ENCODE peak calls at places on chromosomes 12 and 14, in eight cellular contexts. M is WTC11, Q is HepG2, S is IMR-90, J is GM12878, N is A549, O is H1, T is SK-N-SH. Z is an unnamed sample.

GRCh38 chr14:26008290-26008689 is 589.5 kb downstream of the NOVA1 start:
- DNase-seq in O (peak), T (peak), M (peak), S (no peak), J (no peak), N (no peak), Q (no peak), Z (no peak)

GRCh38 chr12:57175428-57176138 is 28.2 kb upstream of the LRP1-AS start:
- DNase-seq in N (peak), T (peak), S (peak), M (peak), Q (peak), O (peak), J (no peak), Z (peak)

GRCh38 chr14:76698191-76698590 is 63.1 kb upstream of the VASH1 start:
- DNase-seq in M (no peak), Q (no peak), T (no peak), S (no peak), J (no peak), N (no peak), O (no peak), Z (no peak)

GRCh38 chr12:42162940-42163339 is 18.3 kb upstream of the GXYLT1 start:
- DNase-seq in N (no peak), S (no peak), O (no peak), T (no peak), M (no peak), Q (no peak), J (no peak), Z (no peak)

GRCh38 chr14:28754209-28754985 is 12.2 kb upstream of the FOXG1 start:
- DNase-seq in M (peak), J (peak), N (peak), T (peak), S (peak), Q (peak), O (no peak), Z (peak)

GRCh38 chr14:68124885-68125731 is 305.5 kb downstream of the RAD51B start:
- DNase-seq in N (peak), Q (peak), T (no peak), J (no peak), M (no peak), S (peak), O (no peak), Z (no peak)

GRCh38 chr14:91254456-91254855 is 10.0 kb upstream of the GPR68 start:
- DNase-seq in J (no peak), O (no peak), M (no peak), S (no peak), Q (no peak), N (no peak), T (no peak), Z (no peak)

GRCh38 chr12:15322164-15323054 is at the start of gene PTPRO:
- DNase-seq in J (no peak), N (no peak), M (peak), T (peak), Q (no peak), O (peak), S (no peak), Z (no peak)

GRCh38 chr12:114670257-114670955 is 13.6 kb downstream of the TBX3 start:
- DNase-seq in M (no peak), Q (no peak), O (no peak), S (no peak), N (no peak), J (no peak), T (no peak), Z (no peak)

GRCh38 chr12:60278209-60278608 is 682.4 kb downstream of the SLC16A7 start:
- DNase-seq in T (no peak), J (no peak), S (no peak), M (no peak), Q (no peak), O (no peak), N (no peak), Z (no peak)

GRCh38 chr12:60281522-60281921 is 685.7 kb downstream of the SLC16A7 start:
- DNase-seq in O (no peak), J (no peak), T (no peak), M (no peak), Q (no peak), N (no peak), S (no peak), Z (no peak)

DNA sequence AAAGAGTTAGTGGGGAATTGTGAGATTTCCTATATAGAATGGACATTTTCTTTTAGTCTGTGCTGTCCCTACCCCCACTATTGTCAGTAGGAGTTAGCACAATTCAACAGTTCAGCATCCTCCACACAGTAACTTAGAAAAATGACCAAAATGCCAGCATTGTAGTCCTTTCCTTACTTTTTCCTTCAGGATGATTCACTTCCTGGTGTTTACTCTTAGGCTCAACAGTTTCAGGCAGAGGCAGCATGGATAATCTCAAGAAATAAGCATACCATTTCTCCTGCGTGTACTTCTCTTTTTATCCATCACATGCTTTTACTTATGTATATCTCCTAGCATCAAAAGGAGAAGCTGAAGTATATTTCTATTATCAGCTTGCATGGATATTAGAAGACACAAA is 683.4 kb downstream of the SLC16A7 start:
- DNase-seq in S (peak), J (no peak), T (no peak), Q (no peak), O (no peak), N (no peak), M (no peak), Z (no peak)
- TF ChIP-seq USF2 in S (no peak), J (no peak), T (no peak), Q (no peak), O (no peak), N (no peak), M (no peak), Z (no peak)

GRCh38 chr12:88562846-88563582 is 17.3 kb downstream of the KITLG start:
- DNase-seq in O (no peak), S (peak), N (no peak), J (no peak), Q (no peak), T (no peak), M (no peak), Z (no peak)
- TF ChIP-seq USF2 in O (no peak), S (no peak), N (no peak), J (no peak), Q (no peak), T (no peak), M (no peak), Z (no peak)

GRCh38 chr12:4187916-4188315 is 85.6 kb upstream of the CCND2 start:
- DNase-seq in N (no peak), O (no peak), M (no peak), S (no peak), J (no peak), Q (no peak), T (no peak), Z (no peak)

GRCh38 chr12:4191642-4192041 is 81.9 kb upstream of the CCND2 start:
- DNase-seq in S (no peak), O (no peak), M (no peak), Q (no peak), J (no peak), T (no peak), N (no peak), Z (no peak)

GRCh38 chr12:4189721-4190120 is 83.8 kb upstream of the CCND2 start:
- DNase-seq in S (no peak), J (no peak), N (no peak), Q (no peak), M (no peak), O (no peak), T (no peak), Z (no peak)

GRCh38 chr12:4191149-4191548 is 82.4 kb upstream of the CCND2 start:
- DNase-seq in M (no peak), J (no peak), N (no peak), S (no peak), T (no peak), Q (no peak), O (no peak), Z (no peak)

GRCh38 chr12:4190376-4191063 is 83.0 kb upstream of the CCND2 start:
- DNase-seq in O (no peak), J (no peak), Q (no peak), M (no peak), N (no peak), S (no peak), T (no peak), Z (no peak)
- TF ChIP-seq USF2 in O (no peak), J (no peak), Q (no peak), M (no peak), N (no peak), S (no peak), T (no peak), Z (no peak)

DNA sequence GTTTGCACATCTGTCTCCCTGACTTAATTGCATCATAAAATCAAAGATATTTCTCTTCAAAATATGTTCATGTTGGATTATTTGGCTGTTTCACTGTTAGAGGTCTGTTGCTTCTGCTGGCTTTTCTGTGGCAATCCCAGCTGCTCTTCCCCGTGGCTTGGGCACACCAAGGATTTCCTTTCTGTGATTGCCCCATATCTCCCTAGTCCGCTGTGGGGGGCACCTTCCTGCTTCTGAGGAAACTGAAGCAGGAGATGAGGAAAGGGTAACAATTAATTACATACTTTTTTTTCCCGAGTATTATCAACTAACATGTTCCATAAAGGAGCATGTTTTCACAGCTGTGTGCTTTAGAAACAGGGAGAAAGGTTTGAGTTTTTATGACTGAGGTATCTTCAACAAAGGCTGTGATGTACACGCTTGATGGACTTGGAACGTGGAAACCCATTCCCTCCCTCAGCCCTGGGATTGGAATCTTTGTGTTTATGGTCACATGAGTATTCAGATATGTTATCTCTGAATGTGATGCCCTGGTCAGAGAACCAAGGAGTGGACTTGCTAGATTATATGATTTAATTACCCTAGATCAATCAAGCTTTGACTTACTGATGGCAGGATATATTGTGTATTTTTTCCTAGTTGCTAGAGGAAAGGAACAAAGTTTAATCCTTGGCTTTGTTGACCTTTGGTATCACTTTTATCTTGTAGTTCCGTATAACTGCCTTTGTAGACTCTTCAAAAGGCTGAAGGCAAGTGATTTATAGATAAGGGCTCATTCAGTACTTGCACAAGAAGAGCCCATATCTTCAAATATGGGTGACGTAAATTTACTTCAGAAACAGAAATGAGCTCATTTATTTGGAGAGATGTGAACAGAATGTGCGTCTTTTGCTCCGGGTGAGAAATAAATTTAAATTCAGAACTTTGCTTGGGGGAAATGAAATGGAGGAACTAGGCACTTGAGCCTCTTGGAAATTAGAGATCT is 46.7 kb downstream of the BORCS5 start:
- DNase-seq in J (no peak), M (no peak), S (no peak), N (peak), O (no peak), T (no peak), Q (peak), Z (no peak)
- TF ChIP-seq USF2 in J (no peak), M (no peak), S (no peak), N (peak), O (no peak), T (no peak), Q (no peak), Z (no peak)

DNA sequence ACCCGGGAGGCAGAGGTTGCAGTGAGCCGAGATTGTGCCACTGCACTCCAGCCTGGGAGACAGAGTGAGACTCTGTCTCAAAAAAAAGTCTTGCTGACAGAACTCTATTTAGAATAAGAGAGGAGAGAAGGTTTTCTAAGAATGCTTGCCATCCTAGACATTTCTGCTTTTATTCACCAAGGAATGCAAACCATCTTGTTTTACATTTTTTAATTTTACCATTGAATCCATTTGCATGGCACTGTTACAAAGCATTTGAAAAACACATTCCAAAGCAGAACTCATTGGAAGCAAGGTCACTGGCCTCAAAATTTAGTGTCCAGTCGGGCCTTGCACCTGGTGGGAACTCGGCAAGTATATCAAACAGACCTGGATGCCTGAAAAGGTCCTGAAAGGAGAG is 44.2 kb upstream of the RASSF3 start:
- DNase-seq in O (no peak), S (peak), Q (no peak), N (no peak), J (no peak), M (no peak), T (no peak), Z (no peak)
- TF ChIP-seq USF2 in O (no peak), S (no peak), Q (no peak), N (no peak), J (no peak), M (no peak), T (no peak), Z (no peak)

GRCh38 chr14:69333791-69334337 is 64.2 kb downstream of the ERH start:
- DNase-seq in O (no peak), N (no peak), S (no peak), M (no peak), J (no peak), Q (no peak), T (no peak), Z (no peak)
- TF ChIP-seq USF2 in O (no peak), N (no peak), S (no peak), M (no peak), J (no peak), Q (no peak), T (no peak), Z (no peak)

GRCh38 chr14:21437063-21437901 is 18.6 kb downstream of the CHD8 start:
- DNase-seq in O (peak), T (peak), N (peak), S (peak), Q (peak), M (peak), J (peak), Z (peak)

GRCh38 chr14:21436567-21437062 is 19.3 kb downstream of the CHD8 start:
- DNase-seq in M (no peak), O (no peak), T (no peak), J (no peak), S (no peak), Q (no peak), N (no peak), Z (no peak)

GRCh38 chr14:21440857-21441256 is 15.1 kb downstream of the CHD8 start:
- DNase-seq in Q (peak), S (no peak), N (no peak), T (peak), M (no peak), J (no peak), O (no peak), Z (peak)
- TF ChIP-seq USF2 in Q (no peak), S (no peak), N (no peak), T (no peak), M (no peak), J (no peak), O (no peak), Z (no peak)

DNA sequence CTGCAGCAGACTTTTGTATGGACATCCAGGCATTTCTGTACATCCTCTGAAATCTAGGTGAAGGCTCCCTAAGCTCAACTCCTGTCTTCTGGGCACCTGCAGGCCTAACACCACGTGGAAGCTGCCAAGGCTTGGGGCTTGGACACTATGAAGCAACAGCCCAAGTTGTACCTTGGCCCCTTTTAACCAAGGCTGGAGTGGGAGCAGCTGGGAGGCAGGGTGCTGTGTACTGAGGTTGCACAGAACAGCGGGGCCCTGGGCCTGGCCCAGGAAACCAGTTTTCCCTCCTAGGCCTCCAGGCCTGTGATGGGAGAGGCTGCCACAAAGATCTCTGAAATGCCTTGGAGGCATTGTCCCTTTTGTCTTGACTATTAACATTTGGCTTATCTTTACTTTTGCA is 214.4 kb upstream of the LRIG3 start:
- DNase-seq in S (no peak), O (no peak), M (no peak), Q (no peak), T (no peak), J (no peak), N (no peak), Z (no peak)
- TF ChIP-seq USF2 in S (no peak), O (no peak), M (no peak), Q (no peak), T (no peak), J (no peak), N (no peak), Z (no peak)

GRCh38 chr12:64756371-64756770 is 2.8 kb downstream of the GNS start:
- DNase-seq in M (no peak), J (no peak), T (no peak), S (no peak), N (no peak), O (no peak), Q (no peak), Z (no peak)
- TF ChIP-seq USF2 in M (no peak), J (no peak), T (no peak), S (no peak), N (no peak), O (no peak), Q (no peak), Z (no peak)